ENCODE peak calls at places on chromosomes 12 and 14, in ten cellular contexts. One of them, this sample, is unnamed.

GRCh38 chr12:3972576-3972975 is 99.4 kb upstream of the PARP11 start:
- DNase-seq in neural progenitor cell: no peak
- DNase-seq in PC-3: no peak
- DNase-seq in A549: no peak
- DNase-seq in mucosa of descending colon: no peak
- DNase-seq in psoas muscle: no peak
- DNase-seq in thoracic aorta: no peak
- DNase-seq in cardiac muscle cell: no peak
- DNase-seq in PC-9: no peak
- DNase-seq in body of pancreas: no peak
- DNase-seq in this sample: no peak

GRCh38 chr12:117441751-117442150 is 80.3 kb upstream of the NOS1 start:
- DNase-seq in PC-9: no peak
- DNase-seq in cardiac muscle cell: peak; percentile 0
- DNase-seq in PC-3: peak; percentile 76
- DNase-seq in thoracic aorta: no peak
- DNase-seq in A549: peak; percentile 39
- DNase-seq in body of pancreas: peak; percentile 36
- DNase-seq in psoas muscle: peak; percentile 90
- DNase-seq in mucosa of descending colon: no peak
- DNase-seq in neural progenitor cell: no peak
- DNase-seq in this sample: no peak

GRCh38 chr12:91226-91625 is 24.7 kb downstream of the IQSEC3 start:
- DNase-seq in PC-3: no peak
- DNase-seq in PC-9: no peak
- DNase-seq in mucosa of descending colon: no peak
- DNase-seq in neural progenitor cell: no peak
- DNase-seq in psoas muscle: no peak
- DNase-seq in A549: no peak
- DNase-seq in body of pancreas: no peak
- DNase-seq in thoracic aorta: no peak
- DNase-seq in cardiac muscle cell: no peak
- DNase-seq in this sample: no peak

GRCh38 chr12:128387811-128388422 is 120.9 kb downstream of the TMEM132C start:
- DNase-seq in thoracic aorta: no peak
- DNase-seq in A549: peak; percentile 44
- DNase-seq in PC-3: peak; percentile 65
- DNase-seq in PC-9: peak; percentile 24
- DNase-seq in neural progenitor cell: peak; percentile 81
- DNase-seq in mucosa of descending colon: peak; percentile 54
- DNase-seq in cardiac muscle cell: peak; percentile 10
- DNase-seq in body of pancreas: peak; percentile 61
- DNase-seq in psoas muscle: peak; percentile 29
- DNase-seq in this sample: peak; percentile 37

GRCh38 chr14:24943024-24943423 is 106.9 kb downstream of the STXBP6 start:
- DNase-seq in cardiac muscle cell: peak; percentile 33
- DNase-seq in mucosa of descending colon: no peak
- DNase-seq in body of pancreas: peak; percentile 7
- DNase-seq in psoas muscle: peak; percentile 59
- DNase-seq in PC-3: no peak
- DNase-seq in PC-9: peak; percentile 44
- DNase-seq in A549: no peak
- DNase-seq in neural progenitor cell: peak; percentile 49
- DNase-seq in thoracic aorta: no peak
- DNase-seq in this sample: no peak

GRCh38 chr14:53389207-53389606 is 236.1 kb upstream of the DDHD1 start:
- DNase-seq in thoracic aorta: no peak
- DNase-seq in A549: no peak
- DNase-seq in psoas muscle: no peak
- DNase-seq in cardiac muscle cell: no peak
- DNase-seq in mucosa of descending colon: no peak
- DNase-seq in PC-9: no peak
- DNase-seq in PC-3: peak; percentile 31
- DNase-seq in body of pancreas: no peak
- DNase-seq in neural progenitor cell: no peak
- DNase-seq in this sample: no peak

GRCh38 chr14:91229743-91230200 is 14.7 kb downstream of the GPR68 start:
- DNase-seq in PC-3: peak; percentile 82
- DNase-seq in body of pancreas: no peak
- DNase-seq in psoas muscle: no peak
- DNase-seq in mucosa of descending colon: no peak
- DNase-seq in A549: no peak
- DNase-seq in PC-9: no peak
- DNase-seq in cardiac muscle cell: peak; percentile 47
- DNase-seq in thoracic aorta: no peak
- DNase-seq in neural progenitor cell: no peak
- DNase-seq in this sample: no peak

GRCh38 chr12:122866950-122867607 is 28.8 kb downstream of the VPS37B start:
- DNase-seq in cardiac muscle cell: no peak
- DNase-seq in A549: no peak
- DNase-seq in PC-9: no peak
- DNase-seq in neural progenitor cell: no peak
- DNase-seq in thoracic aorta: no peak
- DNase-seq in PC-3: no peak
- DNase-seq in psoas muscle: no peak
- DNase-seq in mucosa of descending colon: peak; percentile 45
- DNase-seq in body of pancreas: no peak
- DNase-seq in this sample: peak; percentile 37

GRCh38 chr12:118164798-118165486 is 29.0 kb downstream of the PEBP1 start:
- DNase-seq in thoracic aorta: no peak
- DNase-seq in mucosa of descending colon: no peak
- DNase-seq in A549: peak; percentile 48
- DNase-seq in PC-9: peak; percentile 30
- DNase-seq in psoas muscle: no peak
- DNase-seq in body of pancreas: peak; percentile 26
- DNase-seq in PC-3: peak; percentile 65
- DNase-seq in cardiac muscle cell: peak; percentile 53
- DNase-seq in neural progenitor cell: peak; percentile 67
- DNase-seq in this sample: no peak

GRCh38 chr12:62466018-62466595 is 519 bp upstream of the MON2 start:
- DNase-seq in PC-3: peak; percentile 44
- DNase-seq in A549: peak; percentile 19
- DNase-seq in mucosa of descending colon: peak; percentile 46
- DNase-seq in body of pancreas: peak; percentile 30
- DNase-seq in PC-9: peak; percentile 20
- DNase-seq in neural progenitor cell: peak; percentile 61
- DNase-seq in psoas muscle: peak; percentile 24
- DNase-seq in cardiac muscle cell: peak; percentile 51
- DNase-seq in thoracic aorta: no peak
- DNase-seq in this sample: peak; percentile 35

GRCh38 chr12:12810507-12811143 is 2.5 kb upstream of the DDX47 start:
- DNase-seq in thoracic aorta: no peak
- DNase-seq in A549: no peak
- DNase-seq in mucosa of descending colon: no peak
- DNase-seq in body of pancreas: no peak
- DNase-seq in PC-3: peak; percentile 65
- DNase-seq in psoas muscle: no peak
- DNase-seq in cardiac muscle cell: no peak
- DNase-seq in PC-9: no peak
- DNase-seq in neural progenitor cell: no peak
- DNase-seq in this sample: no peak
- H3K4me1 ChIP-seq in thoracic aorta: peaks cover 14% of the 10 kb centered on the region
- H3K4me1 ChIP-seq in A549: peaks cover 59% of the 10 kb centered on the region
- H3K4me1 ChIP-seq in mucosa of descending colon: peaks cover 24% of the 10 kb centered on the region
- H3K4me1 ChIP-seq in body of pancreas: peaks cover 29% of the 10 kb centered on the region
- H3K4me1 ChIP-seq in PC-3: peaks cover 55% of the 10 kb centered on the region
- H3K4me1 ChIP-seq in psoas muscle: peaks cover 17% of the 10 kb centered on the region
- H3K4me1 ChIP-seq in cardiac muscle cell: peaks cover 19% of the 10 kb centered on the region
- H3K4me1 ChIP-seq in PC-9: peaks cover 62% of the 10 kb centered on the region
- H3K4me1 ChIP-seq in neural progenitor cell: peaks cover 6% of the 10 kb centered on the region
- H3K4me1 ChIP-seq in this sample: peaks cover 66% of the 10 kb centered on the region

GRCh38 chr14:87785868-87786267 is 207.1 kb downstream of the GALC start:
- DNase-seq in mucosa of descending colon: no peak
- DNase-seq in A549: no peak
- DNase-seq in PC-3: no peak
- DNase-seq in body of pancreas: no peak
- DNase-seq in neural progenitor cell: no peak
- DNase-seq in psoas muscle: no peak
- DNase-seq in cardiac muscle cell: no peak
- DNase-seq in thoracic aorta: no peak
- DNase-seq in PC-9: no peak
- DNase-seq in this sample: no peak
- H3K4me1 ChIP-seq in mucosa of descending colon: no peaks in the 10 kb centered on the region
- H3K4me1 ChIP-seq in A549: no peaks in the 10 kb centered on the region
- H3K4me1 ChIP-seq in PC-3: no peaks in the 10 kb centered on the region
- H3K4me1 ChIP-seq in body of pancreas: no peaks in the 10 kb centered on the region
- H3K4me1 ChIP-seq in neural progenitor cell: peaks cover 24% of the 10 kb centered on the region
- H3K4me1 ChIP-seq in psoas muscle: no peaks in the 10 kb centered on the region
- H3K4me1 ChIP-seq in cardiac muscle cell: no peaks in the 10 kb centered on the region
- H3K4me1 ChIP-seq in thoracic aorta: no peaks in the 10 kb centered on the region
- H3K4me1 ChIP-seq in PC-9: no peaks in the 10 kb centered on the region
- H3K4me1 ChIP-seq in this sample: no peaks in the 10 kb centered on the region

GRCh38 chr12:47270782-47271664 is 191.3 kb upstream of the AMIGO2 start:
- DNase-seq in cardiac muscle cell: peak; percentile 71
- DNase-seq in neural progenitor cell: no peak
- DNase-seq in body of pancreas: no peak
- DNase-seq in A549: peak; percentile 98
- DNase-seq in thoracic aorta: no peak
- DNase-seq in PC-9: peak; percentile 70
- DNase-seq in PC-3: peak; percentile 98
- DNase-seq in psoas muscle: no peak
- DNase-seq in mucosa of descending colon: no peak
- DNase-seq in this sample: no peak

GRCh38 chr12:47272412-47273190 is 192.8 kb upstream of the AMIGO2 start:
- DNase-seq in neural progenitor cell: no peak
- DNase-seq in A549: peak; percentile 66
- DNase-seq in psoas muscle: no peak
- DNase-seq in mucosa of descending colon: no peak
- DNase-seq in thoracic aorta: no peak
- DNase-seq in PC-3: peak; percentile 2
- DNase-seq in PC-9: no peak
- DNase-seq in cardiac muscle cell: no peak
- DNase-seq in body of pancreas: no peak
- DNase-seq in this sample: no peak

GRCh38 chr12:47271800-47272230 is 192.1 kb upstream of the AMIGO2 start:
- DNase-seq in mucosa of descending colon: no peak
- DNase-seq in psoas muscle: no peak
- DNase-seq in cardiac muscle cell: no peak
- DNase-seq in A549: peak; percentile 35
- DNase-seq in thoracic aorta: no peak
- DNase-seq in PC-9: no peak
- DNase-seq in PC-3: peak; percentile 47
- DNase-seq in body of pancreas: no peak
- DNase-seq in neural progenitor cell: no peak
- DNase-seq in this sample: no peak

GRCh38 chr12:47274725-47275124 is 195.0 kb upstream of the AMIGO2 start:
- DNase-seq in thoracic aorta: no peak
- DNase-seq in PC-3: no peak
- DNase-seq in A549: no peak
- DNase-seq in psoas muscle: no peak
- DNase-seq in PC-9: no peak
- DNase-seq in body of pancreas: no peak
- DNase-seq in cardiac muscle cell: no peak
- DNase-seq in neural progenitor cell: no peak
- DNase-seq in mucosa of descending colon: no peak
- DNase-seq in this sample: no peak

GRCh38 chr12:47273191-47273626 is 193.4 kb upstream of the AMIGO2 start:
- DNase-seq in mucosa of descending colon: no peak
- DNase-seq in PC-3: peak; percentile 46
- DNase-seq in neural progenitor cell: no peak
- DNase-seq in body of pancreas: no peak
- DNase-seq in cardiac muscle cell: no peak
- DNase-seq in A549: peak; percentile 60
- DNase-seq in psoas muscle: no peak
- DNase-seq in thoracic aorta: no peak
- DNase-seq in PC-9: no peak
- DNase-seq in this sample: no peak
- H3K4me1 ChIP-seq in mucosa of descending colon: peaks cover 23% of the 10 kb centered on the region
- H3K4me1 ChIP-seq in PC-3: peaks cover 80% of the 10 kb centered on the region
- H3K4me1 ChIP-seq in neural progenitor cell: peaks cover 15% of the 10 kb centered on the region
- H3K4me1 ChIP-seq in body of pancreas: peaks cover 17% of the 10 kb centered on the region
- H3K4me1 ChIP-seq in cardiac muscle cell: no peaks in the 10 kb centered on the region
- H3K4me1 ChIP-seq in A549: peaks cover 80% of the 10 kb centered on the region
- H3K4me1 ChIP-seq in psoas muscle: no peaks in the 10 kb centered on the region
- H3K4me1 ChIP-seq in thoracic aorta: peaks cover 8% of the 10 kb centered on the region
- H3K4me1 ChIP-seq in PC-9: peaks cover 94% of the 10 kb centered on the region
- H3K4me1 ChIP-seq in this sample: peaks cover 15% of the 10 kb centered on the region

DNA sequence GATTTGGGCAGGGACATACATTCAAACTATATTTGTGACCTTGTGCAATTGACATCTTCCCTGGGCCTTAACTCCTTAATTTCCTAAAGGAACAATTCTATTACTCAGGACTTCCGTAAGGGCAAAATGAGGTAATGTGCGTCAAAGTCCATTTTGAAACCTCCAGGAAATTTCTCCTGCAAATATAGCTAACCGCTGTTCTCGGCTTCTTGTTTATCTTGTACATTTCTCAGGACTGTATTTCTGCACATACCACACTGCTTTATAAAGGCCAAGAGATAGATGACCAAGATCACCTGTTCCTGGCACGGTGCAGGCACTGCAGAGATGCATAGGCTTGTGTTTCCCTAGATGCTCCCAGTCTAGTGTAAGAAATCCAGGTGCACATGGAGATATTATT is 1009.4 kb downstream of the BCL11B start:
- DNase-seq in PC-9: no peak
- DNase-seq in thoracic aorta: no peak
- DNase-seq in psoas muscle: no peak
- DNase-seq in mucosa of descending colon: no peak
- DNase-seq in body of pancreas: no peak
- DNase-seq in A549: no peak
- DNase-seq in PC-3: no peak
- DNase-seq in cardiac muscle cell: no peak
- DNase-seq in neural progenitor cell: no peak
- DNase-seq in this sample: no peak
- H3K4me1 ChIP-seq in PC-9: no peaks in the 10 kb centered on the region
- H3K4me1 ChIP-seq in thoracic aorta: no peaks in the 10 kb centered on the region
- H3K4me1 ChIP-seq in psoas muscle: no peaks in the 10 kb centered on the region
- H3K4me1 ChIP-seq in mucosa of descending colon: no peaks in the 10 kb centered on the region
- H3K4me1 ChIP-seq in body of pancreas: no peaks in the 10 kb centered on the region
- H3K4me1 ChIP-seq in A549: no peaks in the 10 kb centered on the region
- H3K4me1 ChIP-seq in PC-3: no peaks in the 10 kb centered on the region
- H3K4me1 ChIP-seq in cardiac muscle cell: no peaks in the 10 kb centered on the region
- H3K4me1 ChIP-seq in neural progenitor cell: no peaks in the 10 kb centered on the region
- H3K4me1 ChIP-seq in this sample: no peaks in the 10 kb centered on the region

DNA sequence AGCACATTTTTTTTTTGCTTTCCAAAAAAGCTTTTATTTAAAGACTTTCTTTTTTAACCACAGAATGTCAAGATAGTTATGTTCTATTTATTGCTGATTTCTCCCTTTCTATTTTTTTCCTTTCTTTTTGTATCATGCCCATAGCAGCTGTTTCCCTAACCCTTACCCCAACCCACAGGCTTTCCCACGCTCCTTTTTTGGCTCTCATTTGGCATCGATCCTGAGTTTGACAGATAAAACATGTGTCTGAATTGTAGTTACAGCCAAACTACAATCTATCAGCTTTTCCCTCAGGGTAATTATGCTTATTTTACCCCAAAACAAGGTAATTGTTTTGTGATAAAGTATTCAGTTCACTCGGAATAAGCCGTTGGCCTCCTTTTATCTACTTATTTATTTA is 46.7 kb downstream of the PDE3A start:
- DNase-seq in PC-3: no peak
- DNase-seq in PC-9: no peak
- DNase-seq in mucosa of descending colon: no peak
- DNase-seq in thoracic aorta: no peak
- DNase-seq in A549: no peak
- DNase-seq in cardiac muscle cell: peak; percentile 90
- DNase-seq in neural progenitor cell: no peak
- DNase-seq in body of pancreas: peak; percentile 9
- DNase-seq in psoas muscle: no peak
- DNase-seq in this sample: no peak
- H3K4me1 ChIP-seq in PC-3: no peaks in the 10 kb centered on the region
- H3K4me1 ChIP-seq in PC-9: no peaks in the 10 kb centered on the region
- H3K4me1 ChIP-seq in mucosa of descending colon: peaks cover 19% of the 10 kb centered on the region
- H3K4me1 ChIP-seq in thoracic aorta: peaks cover 65% of the 10 kb centered on the region
- H3K4me1 ChIP-seq in A549: no peaks in the 10 kb centered on the region
- H3K4me1 ChIP-seq in cardiac muscle cell: no peaks in the 10 kb centered on the region
- H3K4me1 ChIP-seq in neural progenitor cell: peaks cover 16% of the 10 kb centered on the region
- H3K4me1 ChIP-seq in body of pancreas: no peaks in the 10 kb centered on the region
- H3K4me1 ChIP-seq in psoas muscle: no peaks in the 10 kb centered on the region
- H3K4me1 ChIP-seq in this sample: no peaks in the 10 kb centered on the region